ENCODE peak calls at places on chromosomes 16 and 17, in eight cellular contexts. One of them, this sample, is unnamed.

GRCh38 chr17:62994931-62995330 is 28.9 kb downstream of the TANC2 start:
- DNase-seq in nephron progenitor cell: no peak
- DNase-seq in uterus: no peak
- DNase-seq in KG1: no peak
- DNase-seq in A172: no peak
- DNase-seq in stimulated activated CD8-positive, alpha-beta memory T cell treated with anti-CD3 and anti-CD28 coated beads, Interleukin-7, amount 100 ng/mL, for 24 hours: no peak
- DNase-seq in stimulated activated CD4-positive, alpha-beta T cell treated with anti-CD3 and anti-CD28 coated beads, Interleukin-4, amount 100 ng/mL, for 1 hour: no peak
- DNase-seq in hepatocyte: no peak
- DNase-seq in this sample: no peak

GRCh38 chr17:63932008-63932561 is at the start of gene CD79B:
- DNase-seq in nephron progenitor cell: no peak
- DNase-seq in uterus: no peak
- DNase-seq in KG1: no peak
- DNase-seq in A172: no peak
- DNase-seq in stimulated activated CD8-positive, alpha-beta memory T cell treated with anti-CD3 and anti-CD28 coated beads, Interleukin-7, amount 100 ng/mL, for 24 hours: no peak
- DNase-seq in stimulated activated CD4-positive, alpha-beta T cell treated with anti-CD3 and anti-CD28 coated beads, Interleukin-4, amount 100 ng/mL, for 1 hour: peak; percentile 41
- DNase-seq in hepatocyte: no peak
- DNase-seq in this sample: no peak

GRCh38 chr17:83079766-83080616 is 582 bp downstream of the METRNL start:
- DNase-seq in nephron progenitor cell: peak; percentile 51
- DNase-seq in uterus: no peak
- DNase-seq in KG1: no peak
- DNase-seq in A172: no peak
- DNase-seq in stimulated activated CD8-positive, alpha-beta memory T cell treated with anti-CD3 and anti-CD28 coated beads, Interleukin-7, amount 100 ng/mL, for 24 hours: no peak
- DNase-seq in stimulated activated CD4-positive, alpha-beta T cell treated with anti-CD3 and anti-CD28 coated beads, Interleukin-4, amount 100 ng/mL, for 1 hour: no peak
- DNase-seq in hepatocyte: peak; percentile 60
- DNase-seq in this sample: no peak

GRCh38 chr17:62064791-62065563 is at the start of gene MED13:
- DNase-seq in nephron progenitor cell: peak; percentile 69
- DNase-seq in uterus: peak; percentile 46
- DNase-seq in KG1: no peak
- DNase-seq in A172: peak; percentile 21
- DNase-seq in stimulated activated CD8-positive, alpha-beta memory T cell treated with anti-CD3 and anti-CD28 coated beads, Interleukin-7, amount 100 ng/mL, for 24 hours: peak; percentile 24
- DNase-seq in stimulated activated CD4-positive, alpha-beta T cell treated with anti-CD3 and anti-CD28 coated beads, Interleukin-4, amount 100 ng/mL, for 1 hour: peak; percentile 59
- DNase-seq in hepatocyte: peak; percentile 81
- DNase-seq in this sample: peak; percentile 34

GRCh38 chr16:7843196-7843595 is 510.6 kb downstream of the RBFOX1 start:
- DNase-seq in nephron progenitor cell: no peak
- DNase-seq in uterus: no peak
- DNase-seq in KG1: no peak
- DNase-seq in A172: no peak
- DNase-seq in stimulated activated CD8-positive, alpha-beta memory T cell treated with anti-CD3 and anti-CD28 coated beads, Interleukin-7, amount 100 ng/mL, for 24 hours: no peak
- DNase-seq in stimulated activated CD4-positive, alpha-beta T cell treated with anti-CD3 and anti-CD28 coated beads, Interleukin-4, amount 100 ng/mL, for 1 hour: no peak
- DNase-seq in hepatocyte: no peak
- DNase-seq in this sample: no peak

GRCh38 chr16:30761928-30762902 is at the start of the genes CFAP119 and RNF40:
- DNase-seq in nephron progenitor cell: peak; percentile 98
- DNase-seq in uterus: peak; percentile 98
- DNase-seq in KG1: peak; percentile 95
- DNase-seq in A172: peak; percentile 99
- DNase-seq in stimulated activated CD8-positive, alpha-beta memory T cell treated with anti-CD3 and anti-CD28 coated beads, Interleukin-7, amount 100 ng/mL, for 24 hours: peak; percentile 82
- DNase-seq in stimulated activated CD4-positive, alpha-beta T cell treated with anti-CD3 and anti-CD28 coated beads, Interleukin-4, amount 100 ng/mL, for 1 hour: peak; percentile 85
- DNase-seq in hepatocyte: peak; percentile 97
- DNase-seq in this sample: peak; percentile 99

GRCh38 chr16:47565454-47565853 is 104.3 kb downstream of the PHKB start:
- DNase-seq in nephron progenitor cell: no peak
- DNase-seq in uterus: no peak
- DNase-seq in KG1: no peak
- DNase-seq in A172: peak; percentile 89
- DNase-seq in stimulated activated CD8-positive, alpha-beta memory T cell treated with anti-CD3 and anti-CD28 coated beads, Interleukin-7, amount 100 ng/mL, for 24 hours: no peak
- DNase-seq in stimulated activated CD4-positive, alpha-beta T cell treated with anti-CD3 and anti-CD28 coated beads, Interleukin-4, amount 100 ng/mL, for 1 hour: no peak
- DNase-seq in hepatocyte: no peak
- DNase-seq in this sample: no peak

GRCh38 chr17:76075364-76076099 is 951 bp downstream of the GALR2 start:
- DNase-seq in nephron progenitor cell: peak; percentile 54
- DNase-seq in uterus: peak; percentile 25
- DNase-seq in KG1: no peak
- DNase-seq in A172: no peak
- DNase-seq in stimulated activated CD8-positive, alpha-beta memory T cell treated with anti-CD3 and anti-CD28 coated beads, Interleukin-7, amount 100 ng/mL, for 24 hours: no peak
- DNase-seq in stimulated activated CD4-positive, alpha-beta T cell treated with anti-CD3 and anti-CD28 coated beads, Interleukin-4, amount 100 ng/mL, for 1 hour: peak; percentile 35
- DNase-seq in hepatocyte: no peak
- DNase-seq in this sample: peak; percentile 56

GRCh38 chr16:3282103-3282746 is 1.1 kb upstream of the ZNF263 start:
- DNase-seq in nephron progenitor cell: no peak
- DNase-seq in uterus: no peak
- DNase-seq in KG1: peak; percentile 79
- DNase-seq in A172: no peak
- DNase-seq in stimulated activated CD8-positive, alpha-beta memory T cell treated with anti-CD3 and anti-CD28 coated beads, Interleukin-7, amount 100 ng/mL, for 24 hours: no peak
- DNase-seq in stimulated activated CD4-positive, alpha-beta T cell treated with anti-CD3 and anti-CD28 coated beads, Interleukin-4, amount 100 ng/mL, for 1 hour: no peak
- DNase-seq in hepatocyte: no peak
- DNase-seq in this sample: peak; percentile 91

GRCh38 chr17:47604268-47604927 is 45.3 kb upstream of the KPNB1 start:
- DNase-seq in nephron progenitor cell: peak; percentile 4
- DNase-seq in uterus: no peak
- DNase-seq in KG1: no peak
- DNase-seq in A172: no peak
- DNase-seq in stimulated activated CD8-positive, alpha-beta memory T cell treated with anti-CD3 and anti-CD28 coated beads, Interleukin-7, amount 100 ng/mL, for 24 hours: no peak
- DNase-seq in stimulated activated CD4-positive, alpha-beta T cell treated with anti-CD3 and anti-CD28 coated beads, Interleukin-4, amount 100 ng/mL, for 1 hour: no peak
- DNase-seq in hepatocyte: no peak
- DNase-seq in this sample: no peak

GRCh38 chr17:57577751-57578607 is 167.1 kb downstream of the CCDC182 start:
- DNase-seq in nephron progenitor cell: no peak
- DNase-seq in uterus: peak; percentile 80
- DNase-seq in KG1: no peak
- DNase-seq in A172: peak; percentile 52
- DNase-seq in stimulated activated CD8-positive, alpha-beta memory T cell treated with anti-CD3 and anti-CD28 coated beads, Interleukin-7, amount 100 ng/mL, for 24 hours: no peak
- DNase-seq in stimulated activated CD4-positive, alpha-beta T cell treated with anti-CD3 and anti-CD28 coated beads, Interleukin-4, amount 100 ng/mL, for 1 hour: no peak
- DNase-seq in hepatocyte: peak; percentile 58
- DNase-seq in this sample: peak; percentile 53

GRCh38 chr17:7438050-7438614 is 1.2 kb upstream of the FGF11 start:
- DNase-seq in nephron progenitor cell: peak; percentile 86
- DNase-seq in uterus: peak; percentile 50
- DNase-seq in KG1: no peak
- DNase-seq in A172: no peak
- DNase-seq in stimulated activated CD8-positive, alpha-beta memory T cell treated with anti-CD3 and anti-CD28 coated beads, Interleukin-7, amount 100 ng/mL, for 24 hours: no peak
- DNase-seq in stimulated activated CD4-positive, alpha-beta T cell treated with anti-CD3 and anti-CD28 coated beads, Interleukin-4, amount 100 ng/mL, for 1 hour: peak; percentile 73
- DNase-seq in hepatocyte: peak; percentile 80
- DNase-seq in this sample: peak; percentile 67

GRCh38 chr16:68764866-68765265 is 27.8 kb downstream of the CDH1 start:
- DNase-seq in nephron progenitor cell: no peak
- DNase-seq in uterus: no peak
- DNase-seq in KG1: no peak
- DNase-seq in A172: no peak
- DNase-seq in stimulated activated CD8-positive, alpha-beta memory T cell treated with anti-CD3 and anti-CD28 coated beads, Interleukin-7, amount 100 ng/mL, for 24 hours: no peak
- DNase-seq in stimulated activated CD4-positive, alpha-beta T cell treated with anti-CD3 and anti-CD28 coated beads, Interleukin-4, amount 100 ng/mL, for 1 hour: no peak
- DNase-seq in hepatocyte: no peak
- DNase-seq in this sample: no peak

GRCh38 chr17:78583091-78583490 is 5.9 kb upstream of the DNAH17 start:
- DNase-seq in nephron progenitor cell: no peak
- DNase-seq in uterus: no peak
- DNase-seq in KG1: no peak
- DNase-seq in A172: peak; percentile 13
- DNase-seq in stimulated activated CD8-positive, alpha-beta memory T cell treated with anti-CD3 and anti-CD28 coated beads, Interleukin-7, amount 100 ng/mL, for 24 hours: no peak
- DNase-seq in stimulated activated CD4-positive, alpha-beta T cell treated with anti-CD3 and anti-CD28 coated beads, Interleukin-4, amount 100 ng/mL, for 1 hour: no peak
- DNase-seq in hepatocyte: no peak
- DNase-seq in this sample: peak; percentile 31

GRCh38 chr17:76547183-76547641 is 7.4 kb downstream of the PRCD start:
- DNase-seq in nephron progenitor cell: peak; percentile 77
- DNase-seq in uterus: peak; percentile 77
- DNase-seq in KG1: peak; percentile 79
- DNase-seq in A172: peak; percentile 50
- DNase-seq in stimulated activated CD8-positive, alpha-beta memory T cell treated with anti-CD3 and anti-CD28 coated beads, Interleukin-7, amount 100 ng/mL, for 24 hours: no peak
- DNase-seq in stimulated activated CD4-positive, alpha-beta T cell treated with anti-CD3 and anti-CD28 coated beads, Interleukin-4, amount 100 ng/mL, for 1 hour: no peak
- DNase-seq in hepatocyte: peak; percentile 82
- DNase-seq in this sample: peak; percentile 64

GRCh38 chr16:66472961-66473610 is 46.0 kb downstream of the BEAN1 start:
- DNase-seq in nephron progenitor cell: no peak
- DNase-seq in uterus: no peak
- DNase-seq in KG1: no peak
- DNase-seq in A172: no peak
- DNase-seq in stimulated activated CD8-positive, alpha-beta memory T cell treated with anti-CD3 and anti-CD28 coated beads, Interleukin-7, amount 100 ng/mL, for 24 hours: no peak
- DNase-seq in stimulated activated CD4-positive, alpha-beta T cell treated with anti-CD3 and anti-CD28 coated beads, Interleukin-4, amount 100 ng/mL, for 1 hour: no peak
- DNase-seq in hepatocyte: no peak
- DNase-seq in this sample: no peak

GRCh38 chr17:44402564-44403172 is 13.2 kb upstream of the ITGA2B start:
- DNase-seq in nephron progenitor cell: no peak
- DNase-seq in uterus: no peak
- DNase-seq in KG1: no peak
- DNase-seq in A172: no peak
- DNase-seq in stimulated activated CD8-positive, alpha-beta memory T cell treated with anti-CD3 and anti-CD28 coated beads, Interleukin-7, amount 100 ng/mL, for 24 hours: no peak
- DNase-seq in stimulated activated CD4-positive, alpha-beta T cell treated with anti-CD3 and anti-CD28 coated beads, Interleukin-4, amount 100 ng/mL, for 1 hour: no peak
- DNase-seq in hepatocyte: no peak
- DNase-seq in this sample: no peak

GRCh38 chr17:76270127-76270592 is 5.0 kb downstream of the UBALD2 start:
- DNase-seq in nephron progenitor cell: no peak
- DNase-seq in uterus: no peak
- DNase-seq in KG1: no peak
- DNase-seq in A172: no peak
- DNase-seq in stimulated activated CD8-positive, alpha-beta memory T cell treated with anti-CD3 and anti-CD28 coated beads, Interleukin-7, amount 100 ng/mL, for 24 hours: no peak
- DNase-seq in stimulated activated CD4-positive, alpha-beta T cell treated with anti-CD3 and anti-CD28 coated beads, Interleukin-4, amount 100 ng/mL, for 1 hour: no peak
- DNase-seq in hepatocyte: no peak
- DNase-seq in this sample: no peak

GRCh38 chr16:50900391-50900942 is 158.6 kb downstream of the CYLD start:
- DNase-seq in nephron progenitor cell: no peak
- DNase-seq in uterus: no peak
- DNase-seq in KG1: no peak
- DNase-seq in A172: no peak
- DNase-seq in stimulated activated CD8-positive, alpha-beta memory T cell treated with anti-CD3 and anti-CD28 coated beads, Interleukin-7, amount 100 ng/mL, for 24 hours: no peak
- DNase-seq in stimulated activated CD4-positive, alpha-beta T cell treated with anti-CD3 and anti-CD28 coated beads, Interleukin-4, amount 100 ng/mL, for 1 hour: no peak
- DNase-seq in hepatocyte: no peak
- DNase-seq in this sample: no peak

This sample was measured in ELF-1.